ENCODE peak calls at places on chromosomes 7 and 10, in seven cellular contexts. D is uterus, P is progenitor cell of endocrine pancreas, F is B cell, W is AG04450, M is GM12865, U is right atrium auricular region. E is an unnamed sample.

GRCh38 chr10:33238643-33239042 is 95.8 kb downstream of the NRP1 start:
- DNase-seq in U (no peak), F (no peak), P (no peak), D (no peak), W (peak), M (no peak), E (no peak)

GRCh38 chr10:73408061-73408460 is 5.8 kb downstream of the ANXA7 start:
- DNase-seq in U (no peak), P (no peak), M (no peak), W (no peak), D (no peak), F (no peak), E (no peak)

GRCh38 chr10:84177541-84178386 is 4.2 kb downstream of the GPR15LG start:
- DNase-seq in M (peak), F (no peak), U (no peak), P (no peak), D (no peak), W (no peak), E (no peak)

GRCh38 chr7:90726623-90727022 is 130.5 kb downstream of the CDK14 start:
- DNase-seq in P (no peak), D (no peak), M (no peak), U (no peak), F (no peak), W (no peak), E (no peak)

GRCh38 chr7:92788559-92789183 is 47.7 kb downstream of the CDK6 start:
- DNase-seq in W (no peak), D (no peak), F (no peak), P (no peak), U (no peak), M (no peak), E (no peak)

GRCh38 chr10:24215193-24215592 is 6.3 kb downstream of the KIAA1217 start:
- DNase-seq in M (no peak), F (no peak), P (no peak), U (no peak), W (no peak), D (no peak), E (no peak)

GRCh38 chr7:43694399-43694748 is 34.9 kb downstream of the COA1 start:
- DNase-seq in D (no peak), P (no peak), M (no peak), W (peak), U (no peak), F (no peak), E (no peak)

GRCh38 chr10:5047912-5048628 is 44.4 kb upstream of the AKR1C2 start:
- DNase-seq in D (no peak), P (no peak), U (no peak), W (no peak), M (no peak), F (no peak), E (no peak)

DNA sequence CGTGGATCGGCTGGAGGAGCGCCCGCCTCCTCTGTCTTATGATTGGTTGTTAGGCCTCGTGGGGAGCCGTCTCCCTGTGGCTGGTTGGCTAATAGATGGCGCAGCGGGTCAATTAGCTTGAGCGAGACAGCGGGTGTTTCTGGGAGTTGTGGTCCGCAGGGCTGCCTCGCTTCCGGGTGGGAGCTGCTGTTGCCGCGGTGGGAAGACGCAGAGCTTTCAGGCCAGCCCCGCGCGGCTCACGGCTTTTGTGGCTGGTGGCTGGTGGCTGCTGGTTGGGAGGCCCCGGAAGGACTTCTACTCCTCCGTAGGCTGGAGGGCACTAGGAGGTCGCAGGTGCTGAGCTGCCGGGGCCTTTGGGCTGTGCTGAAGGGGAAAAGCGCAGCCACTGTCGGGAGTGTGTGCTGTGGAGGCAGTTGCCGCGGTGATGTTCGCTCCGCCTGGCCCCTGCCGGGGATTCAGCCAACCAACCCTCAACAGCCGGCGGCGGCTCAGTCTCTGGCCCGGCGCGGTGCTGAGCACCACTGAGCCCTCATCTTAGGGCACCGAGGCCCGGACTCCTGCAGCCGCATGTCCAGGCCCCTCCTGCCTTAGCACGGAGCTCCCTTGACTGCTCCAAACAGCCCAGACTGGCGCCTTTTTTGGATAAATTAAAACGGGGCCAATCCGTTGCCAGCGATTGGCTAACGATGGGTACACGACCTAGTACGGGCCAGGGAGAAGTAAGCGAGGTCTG is 651 bp upstream of the C10orf143 start:
- DNase-seq in M (peak), D (peak), F (peak), U (peak), P (peak), W (peak), E (peak)
- TF ChIP-seq CTCF in M (no peak), D (no peak), F (no peak), U (no peak), P (no peak), W (no peak), E (peak)

GRCh38 chr10:68792115-68792514 is 35.2 kb upstream of the STOX1 start:
- DNase-seq in M (no peak), F (no peak), U (no peak), D (no peak), P (no peak), W (no peak), E (no peak)
- TF ChIP-seq CTCF in M (no peak), F (no peak), U (peak), D (no peak), P (peak), W (peak), E (peak)

GRCh38 chr7:131546126-131546525 is 10.3 kb downstream of the PODXL start:
- DNase-seq in P (no peak), F (no peak), U (no peak), W (no peak), M (peak), D (no peak), E (no peak)

GRCh38 chr7:131543298-131543697 is 13.1 kb downstream of the PODXL start:
- DNase-seq in W (no peak), F (no peak), P (no peak), D (no peak), U (no peak), M (no peak), E (no peak)

GRCh38 chr7:131544021-131544420 is 12.4 kb downstream of the PODXL start:
- DNase-seq in P (no peak), F (no peak), U (no peak), M (no peak), D (no peak), W (no peak), E (no peak)

GRCh38 chr7:131546583-131547111 is 9.8 kb downstream of the PODXL start:
- DNase-seq in M (peak), D (no peak), U (no peak), F (no peak), P (no peak), W (no peak), E (no peak)

GRCh38 chr7:131544449-131545425 is 11.7 kb downstream of the PODXL start:
- DNase-seq in M (peak), F (no peak), U (no peak), W (no peak), P (no peak), D (no peak), E (no peak)
- TF ChIP-seq CTCF in M (peak), F (peak), U (peak), W (peak), P (peak), D (peak), E (no peak)

GRCh38 chr10:27100800-27101347 is 580 bp upstream of the ANKRD26 start:
- DNase-seq in U (no peak), P (no peak), D (no peak), M (no peak), F (no peak), W (no peak), E (no peak)

GRCh38 chr10:27099448-27099847 is 846 bp downstream of the ANKRD26 start:
- DNase-seq in D (no peak), M (no peak), P (no peak), F (no peak), W (no peak), U (no peak), E (no peak)

GRCh38 chr10:27104919-27105318 is 4.6 kb upstream of the ANKRD26 start:
- DNase-seq in P (no peak), M (no peak), U (no peak), F (no peak), W (no peak), D (no peak), E (no peak)

GRCh38 chr10:27099916-27100799 is at the start of gene ANKRD26:
- DNase-seq in U (peak), M (peak), P (peak), F (peak), D (peak), W (peak), E (peak)
- TF ChIP-seq CTCF in U (peak), M (no peak), P (no peak), F (no peak), D (no peak), W (no peak), E (no peak)

GRCh38 chr7:78018541-78019456 is 220.2 kb downstream of the PHTF2 start:
- DNase-seq in D (peak), W (no peak), M (peak), P (no peak), U (peak), F (no peak), E (no peak)

GRCh38 chr7:78020874-78021249 is 222.3 kb downstream of the PHTF2 start:
- DNase-seq in P (no peak), W (no peak), F (no peak), D (no peak), M (no peak), U (no peak), E (no peak)

GRCh38 chr7:78020131-78020873 is 221.7 kb downstream of the PHTF2 start:
- DNase-seq in M (peak), F (no peak), P (no peak), U (peak), W (peak), D (peak), E (no peak)

GRCh38 chr7:78017621-78018100 is 219.1 kb downstream of the PHTF2 start:
- DNase-seq in W (no peak), M (no peak), F (no peak), U (no peak), P (no peak), D (no peak), E (no peak)

GRCh38 chr7:78019457-78020130 is 221.0 kb downstream of the PHTF2 start:
- DNase-seq in M (peak), D (peak), U (peak), W (peak), F (peak), P (peak), E (peak)
- TF ChIP-seq CTCF in M (no peak), D (no peak), U (peak), W (peak), F (no peak), P (peak), E (no peak)

GRCh38 chr7:40186586-40186985 is 51.8 kb downstream of the SUGCT start:
- DNase-seq in M (no peak), W (no peak), P (no peak), U (no peak), D (no peak), F (no peak), E (no peak)
- TF ChIP-seq CTCF in M (no peak), W (no peak), P (no peak), U (no peak), D (no peak), F (no peak), E (no peak)

GRCh38 chr10:61912981-61913380 is 11.5 kb downstream of the ARID5B start:
- DNase-seq in W (no peak), F (no peak), D (no peak), M (no peak), P (no peak), U (no peak), E (no peak)
- TF ChIP-seq CTCF in W (no peak), F (no peak), D (no peak), M (no peak), P (no peak), U (no peak), E (no peak)

DNA sequence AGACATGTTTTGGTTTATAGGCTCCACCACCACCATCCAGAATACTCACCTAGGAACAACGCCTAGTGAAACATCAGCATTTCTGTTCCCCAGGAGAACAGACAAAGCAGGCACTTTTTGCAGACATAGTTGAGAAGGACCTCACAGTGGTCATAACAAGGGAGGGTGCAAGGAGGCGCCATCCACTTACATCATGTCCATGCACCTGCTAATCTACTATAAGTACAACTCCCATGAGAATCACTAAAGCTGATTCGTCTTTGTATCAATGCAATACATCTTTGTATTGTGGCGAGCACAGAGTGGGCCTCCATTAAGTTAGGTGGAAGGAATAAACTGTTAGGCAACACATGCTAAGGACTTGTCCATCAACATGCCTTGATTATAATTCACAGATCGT is 207.1 kb downstream of the KCNMA1 start:
- DNase-seq in M (no peak), U (no peak), D (no peak), W (no peak), F (no peak), P (no peak), E (no peak)
- TF ChIP-seq CTCF in M (no peak), U (no peak), D (no peak), W (no peak), F (no peak), P (no peak), E (no peak)

GRCh38 chr10:121440461-121440860 is 157.8 kb downstream of the FGFR2 start:
- DNase-seq in U (no peak), F (no peak), W (no peak), D (no peak), P (no peak), M (no peak), E (no peak)

GRCh38 chr10:121438320-121438719 is 159.9 kb downstream of the FGFR2 start:
- DNase-seq in P (no peak), F (no peak), D (no peak), U (no peak), M (no peak), W (no peak), E (no peak)

GRCh38 chr10:121436630-121437311 is 161.5 kb downstream of the FGFR2 start:
- DNase-seq in U (no peak), P (no peak), M (no peak), W (no peak), D (no peak), F (no peak), E (no peak)

GRCh38 chr10:121436281-121436629 is 162.0 kb downstream of the FGFR2 start:
- DNase-seq in U (no peak), W (no peak), M (no peak), F (no peak), D (no peak), P (no peak), E (no peak)

DNA sequence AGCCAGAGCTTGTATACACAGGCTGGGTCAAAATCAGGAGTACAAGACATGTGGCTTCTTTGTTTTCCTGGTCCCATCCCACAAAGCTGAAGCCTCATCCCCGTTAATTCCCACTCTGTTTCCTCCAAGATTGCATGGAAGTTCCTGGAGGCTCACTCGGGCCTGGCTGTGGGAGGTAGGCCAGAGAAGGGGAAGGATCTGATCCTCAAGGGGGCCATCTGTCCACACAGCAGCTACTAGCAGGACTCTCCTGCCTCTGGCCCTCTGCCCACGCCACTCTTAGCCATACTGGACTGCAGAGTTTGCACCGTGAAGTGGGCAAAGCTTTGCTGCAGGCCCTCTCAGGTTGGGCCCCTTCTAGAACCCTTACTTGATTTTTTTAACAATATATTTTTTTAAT is 160.6 kb downstream of the FGFR2 start:
- DNase-seq in M (no peak), P (no peak), W (no peak), U (peak), D (peak), F (no peak), E (no peak)
- TF ChIP-seq CTCF in M (no peak), P (no peak), W (no peak), U (no peak), D (no peak), F (no peak), E (no peak)